ENCODE peak calls at places on chromosome 13, in nine cellular contexts. E is Peyer's patch, I is erythroblast, G is transverse colon, C is GM12892, T is right lobe of liver, F is A549, A is heart left ventricle, Z is ovary. O is an unnamed sample.
A peak's percentile ranks its signal among the peaks of the same experiment; 100 is the strongest.

GRCh38 chr13:23617551-23618014 is 47.4 kb downstream of the TNFRSF19 start:
- DNase-seq in C (no peak), Z (no peak), A (no peak), T (no peak), G (no peak), I (peak; percentile 52), F (no peak), E (no peak), O (no peak)

GRCh38 chr13:84126671-84127171 is 244.4 kb upstream of the SLITRK1 start:
- DNase-seq in A (no peak), T (no peak), C (no peak), Z (no peak), G (no peak), E (no peak), F (no peak), I (no peak), O (no peak)

GRCh38 chr13:48542581-48543341 is 9.9 kb upstream of the RCBTB2 start:
- DNase-seq in E (no peak), G (peak; percentile 43), A (peak; percentile 81), I (peak; percentile 4), Z (peak; percentile 63), F (no peak), C (no peak), T (peak; percentile 38), O (peak; percentile 42)

GRCh38 chr13:43364210-43365041 is 341.0 kb downstream of the DNAJC15 start:
- DNase-seq in C (no peak), Z (peak; percentile 31), G (no peak), A (no peak), I (no peak), T (no peak), E (no peak), F (no peak), O (no peak)

GRCh38 chr13:41633776-41634175 is 176.4 kb downstream of the RGCC start:
- DNase-seq in Z (no peak), I (no peak), G (no peak), E (no peak), F (no peak), T (no peak), A (no peak), C (no peak), O (no peak)

GRCh38 chr13:64529874-64530485 is 2700.2 kb downstream of the PCDH9 start:
- DNase-seq in T (no peak), I (peak; percentile 19), C (no peak), Z (no peak), E (no peak), A (no peak), F (peak; percentile 4), G (no peak), O (no peak)

GRCh38 chr13:105936816-105937215 is 598.6 kb downstream of the EFNB2 start:
- DNase-seq in I (no peak), E (no peak), A (no peak), G (no peak), C (no peak), T (no peak), F (no peak), Z (no peak), O (no peak)

GRCh38 chr13:31638577-31638976 is 100.7 kb upstream of the RXFP2 start:
- DNase-seq in G (no peak), T (no peak), I (no peak), F (no peak), Z (no peak), E (no peak), A (no peak), C (no peak), O (no peak)

GRCh38 chr13:101026328-101026727 is 351.7 kb upstream of the TMTC4 start:
- DNase-seq in I (no peak), A (no peak), G (no peak), Z (no peak), F (no peak), E (no peak), C (no peak), T (no peak), O (no peak)

GRCh38 chr13:90867336-90867683 is 480.2 kb upstream of the MIR17HG start:
- DNase-seq in Z (peak; percentile 57), I (peak; percentile 59), G (peak; percentile 63), F (peak; percentile 75), T (peak; percentile 34), A (peak; percentile 40), C (no peak), E (no peak), O (peak; percentile 38)

GRCh38 chr13:98751397-98752110 is 918 bp downstream of the SLC15A1 start:
- DNase-seq in I (no peak), T (peak; percentile 36), Z (no peak), F (peak; percentile 9), G (peak; percentile 27), E (no peak), C (no peak), A (no peak), O (no peak)

GRCh38 chr13:113907637-113908617 is 44.1 kb upstream of the GAS6 start:
- DNase-seq in C (no peak), F (no peak), A (no peak), T (no peak), G (peak; percentile 36), Z (no peak), E (no peak), I (no peak), O (no peak)

GRCh38 chr13:69683921-69684663 is 423.5 kb upstream of the ATXN8OS start:
- DNase-seq in T (no peak), G (no peak), F (no peak), C (no peak), Z (no peak), A (no peak), E (no peak), I (peak; percentile 5), O (no peak)

GRCh38 chr13:44052843-44053607 is 173.3 kb downstream of the LACC1 start:
- DNase-seq in I (no peak), Z (peak; percentile 39), G (peak; percentile 17), A (peak; percentile 25), C (no peak), T (no peak), F (no peak), E (no peak), O (no peak)

GRCh38 chr13:26529441-26529840 is 28.0 kb upstream of the WASF3 start:
- DNase-seq in F (peak; percentile 3), I (peak; percentile 55), G (peak; percentile 20), T (no peak), A (peak; percentile 32), C (no peak), Z (no peak), E (no peak), O (no peak)

GRCh38 chr13:52707375-52707774 is 32.2 kb downstream of the CNMD start:
- DNase-seq in F (no peak), A (no peak), Z (no peak), C (no peak), I (no peak), E (no peak), G (no peak), T (no peak), O (no peak)

GRCh38 chr13:21033224-21033855 is 28.0 kb downstream of the LATS2 start:
- DNase-seq in Z (peak; percentile 42), C (no peak), I (no peak), E (no peak), F (no peak), G (peak; percentile 35), T (no peak), A (no peak), O (peak; percentile 92)

GRCh38 chr13:93727301-93728141 is 500.9 kb downstream of the GPC6 start:
- DNase-seq in A (no peak), Z (no peak), F (no peak), E (no peak), T (no peak), G (no peak), I (no peak), C (no peak), O (no peak)

GRCh38 chr13:21118180-21118579 is 56.8 kb upstream of the LATS2 start:
- DNase-seq in G (no peak), C (no peak), E (no peak), F (no peak), Z (no peak), A (no peak), I (no peak), T (no peak), O (no peak)

GRCh38 chr13:89628567-89628966 is 1718.9 kb upstream of the MIR17HG start:
- DNase-seq in Z (no peak), G (no peak), F (no peak), A (no peak), I (no peak), E (no peak), C (no peak), T (no peak), O (no peak)

GRCh38 chr13:105410602-105411001 is 1124.9 kb downstream of the EFNB2 start:
- DNase-seq in T (peak; percentile 71), F (peak; percentile 45), E (no peak), Z (peak; percentile 22), G (peak; percentile 21), C (no peak), I (peak; percentile 46), A (peak; percentile 50), O (peak; percentile 18)

DNA sequence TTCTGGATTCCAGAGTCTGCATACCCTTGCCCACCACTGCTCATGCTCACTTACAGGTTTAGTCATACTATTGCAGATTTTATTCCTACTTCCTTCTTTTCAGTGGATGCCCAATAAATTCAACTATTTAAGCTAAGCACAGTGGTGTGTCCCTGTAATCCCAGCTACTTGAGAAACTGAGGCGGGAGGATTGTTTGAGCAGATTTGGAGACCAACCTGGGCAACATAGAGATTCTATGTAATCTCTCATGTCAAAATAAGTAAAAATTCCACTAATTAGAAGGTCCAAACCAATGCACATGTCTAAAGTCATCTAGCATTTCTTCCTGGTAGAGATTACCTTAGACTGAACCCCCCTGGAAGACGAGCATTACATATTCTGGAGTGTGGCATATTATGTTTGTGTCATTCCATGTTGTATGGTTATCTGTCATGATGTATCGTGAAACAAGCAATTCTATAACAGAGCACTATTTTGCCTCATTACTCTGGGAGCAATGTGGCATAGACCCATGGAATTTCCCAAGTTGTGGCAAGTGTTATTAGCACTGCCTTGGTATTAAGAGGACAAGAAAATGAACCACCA is 8.3 kb downstream of the HMGB1 start:
- DNase-seq in F (no peak), E (no peak), C (no peak), A (no peak), G (no peak), T (no peak), I (no peak), Z (no peak), O (no peak)
- TF ChIP-seq POLR2A in F (no peak), E (no peak), C (no peak), A (no peak), G (no peak), T (no peak), I (peak; percentile 23), Z (no peak), O (no peak)

GRCh38 chr13:108218044-108218974 is at the start of gene ABHD13:
- DNase-seq in E (peak; percentile 83), C (peak; percentile 78), Z (peak; percentile 89), F (peak; percentile 93), A (peak; percentile 94), T (peak; percentile 89), G (peak; percentile 92), I (peak; percentile 95), O (peak; percentile 80)
- TF ChIP-seq POLR2A in E (peak; percentile 73), C (peak; percentile 81), Z (peak; percentile 65), F (peak; percentile 58), A (peak; percentile 76), T (peak; percentile 80), G (peak; percentile 74), I (peak; percentile 82), O (peak; percentile 50)

GRCh38 chr13:46124967-46125933 is 20.4 kb upstream of the CPB2 start:
- DNase-seq in F (no peak), C (no peak), Z (no peak), T (no peak), E (no peak), G (no peak), I (no peak), A (no peak), O (no peak)
- TF ChIP-seq POLR2A in F (no peak), C (peak; percentile 77), Z (no peak), T (no peak), E (no peak), G (no peak), I (no peak), A (no peak), O (no peak)

GRCh38 chr13:110715395-110716234 is 2.1 kb downstream of the ING1 start:
- DNase-seq in I (peak; percentile 99), G (peak; percentile 98), T (peak; percentile 99), A (peak; percentile 99), E (peak; percentile 97), Z (peak; percentile 99), F (peak; percentile 98), C (peak; percentile 94), O (peak; percentile 99)
- TF ChIP-seq POLR2A in I (peak; percentile 14), G (no peak), T (peak; percentile 77), A (peak; percentile 54), E (peak; percentile 91), Z (peak; percentile 79), F (peak; percentile 74), C (no peak), O (peak; percentile 98)